ENCODE peak calls at places on chromosomes 2 and 18, in six cellular contexts. D, F, E, B, L and N are unnamed samples.

GRCh38 chr18:77223221-77223639 is 26.4 kb upstream of the GALR1 start:
- DNase-seq in D (no peak), F (no peak), E (no peak), B (no peak), L (no peak), N (no peak)

GRCh38 chr2:142395294-142395693 is 264.5 kb upstream of the LRP1B start:
- DNase-seq in D (no peak), F (no peak), E (no peak), B (no peak), L (no peak), N (no peak)

GRCh38 chr2:153819501-153819900 is 52.2 kb upstream of the GALNT13 start:
- DNase-seq in D (no peak), F (no peak), E (peak), B (no peak), L (peak), N (peak)

GRCh38 chr18:6561893-6562292 is 147.2 kb upstream of the L3MBTL4 start:
- DNase-seq in D (no peak), F (no peak), E (peak), B (no peak), L (no peak), N (no peak)

GRCh38 chr2:145887915-145888314 is 1368.0 kb upstream of the ZEB2 start:
- DNase-seq in D (no peak), F (no peak), E (no peak), B (no peak), L (no peak), N (no peak)

GRCh38 chr2:63861220-63861822 is 19.6 kb downstream of the UGP2 start:
- DNase-seq in D (peak), F (peak), E (peak), B (no peak), L (no peak), N (peak)

GRCh38 chr18:12014976-12015696 is 33.8 kb downstream of the IMPA2 start:
- DNase-seq in D (no peak), F (no peak), E (no peak), B (no peak), L (no peak), N (no peak)

GRCh38 chr2:7795358-7796199 is 878.4 kb downstream of the RNF144A start:
- DNase-seq in D (no peak), F (no peak), E (peak), B (no peak), L (no peak), N (no peak)

GRCh38 chr2:213261715-213262114 is 22.5 kb upstream of the SPAG16 start:
- DNase-seq in D (no peak), F (no peak), E (no peak), B (no peak), L (no peak), N (no peak)

GRCh38 chr2:202824901-202825300 is 46.7 kb downstream of the ICA1L start:
- DNase-seq in D (no peak), F (no peak), E (no peak), B (no peak), L (no peak), N (no peak)

GRCh38 chr2:45182667-45183620 is 173.7 kb upstream of the SIX2 start:
- DNase-seq in D (no peak), F (no peak), E (no peak), B (no peak), L (no peak), N (no peak)

GRCh38 chr2:43055086-43055912 is 171.1 kb downstream of the ZFP36L2 start:
- DNase-seq in D (no peak), F (no peak), E (no peak), B (no peak), L (no peak), N (no peak)

GRCh38 chr2:214808481-214808931 is 977 bp downstream of the BARD1 start:
- DNase-seq in D (no peak), F (no peak), E (no peak), B (no peak), L (no peak), N (no peak)

GRCh38 chr2:16608661-16609643 is 56.7 kb downstream of the CYRIA start:
- DNase-seq in D (peak), F (peak), E (peak), B (peak), L (peak), N (peak)

DNA sequence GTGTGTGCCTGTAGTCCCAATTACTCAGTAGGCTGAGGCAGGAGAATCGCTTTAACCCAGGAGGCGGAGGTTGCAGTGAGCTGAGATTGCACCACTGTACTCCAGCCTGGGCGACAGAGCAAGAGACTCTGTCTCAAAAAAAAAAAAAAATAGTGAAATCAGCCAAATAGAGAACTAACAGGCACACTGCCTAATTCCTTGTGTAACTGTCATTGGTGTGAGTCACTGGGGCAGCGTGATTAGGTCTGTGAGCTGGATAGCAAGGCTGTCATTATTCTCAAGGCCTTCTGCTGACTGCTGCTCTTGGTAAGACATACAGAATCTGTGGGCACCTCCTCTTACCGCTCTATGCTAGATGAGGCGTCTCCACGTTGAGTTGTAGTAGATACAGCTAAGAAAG is 270.3 kb downstream of the NEDD4L start:
- DNase-seq in D (peak), F (peak), E (no peak), B (no peak), L (no peak), N (no peak)
- H3K9ac ChIP-seq in D (peak), F (no peak), E (no peak), B (no peak), L (peak), N (no peak)

DNA sequence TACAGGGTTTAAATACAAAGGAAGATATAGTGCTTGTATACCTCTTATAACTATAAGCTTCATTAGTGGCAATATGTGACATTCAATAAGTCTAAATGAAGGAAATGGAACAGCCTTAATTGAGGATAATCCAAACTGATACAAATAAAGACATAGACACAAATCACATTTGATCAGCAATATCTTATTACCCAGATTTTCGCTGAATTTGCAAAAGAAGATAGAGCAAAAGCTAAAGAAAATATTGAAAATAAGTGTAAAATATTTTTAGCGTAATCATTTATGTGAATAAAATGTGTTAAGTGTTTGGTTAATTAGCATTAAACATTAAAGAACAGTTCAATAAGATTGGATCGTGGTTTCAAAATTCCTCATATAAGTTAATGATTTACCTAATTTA is 51.2 kb downstream of the CCDC148 start:
- DNase-seq in D (no peak), F (no peak), E (no peak), B (no peak), L (no peak), N (no peak)
- H3K4me3 ChIP-seq in D (no peak), F (no peak), E (no peak), B (no peak), L (no peak), N (no peak)

DNA sequence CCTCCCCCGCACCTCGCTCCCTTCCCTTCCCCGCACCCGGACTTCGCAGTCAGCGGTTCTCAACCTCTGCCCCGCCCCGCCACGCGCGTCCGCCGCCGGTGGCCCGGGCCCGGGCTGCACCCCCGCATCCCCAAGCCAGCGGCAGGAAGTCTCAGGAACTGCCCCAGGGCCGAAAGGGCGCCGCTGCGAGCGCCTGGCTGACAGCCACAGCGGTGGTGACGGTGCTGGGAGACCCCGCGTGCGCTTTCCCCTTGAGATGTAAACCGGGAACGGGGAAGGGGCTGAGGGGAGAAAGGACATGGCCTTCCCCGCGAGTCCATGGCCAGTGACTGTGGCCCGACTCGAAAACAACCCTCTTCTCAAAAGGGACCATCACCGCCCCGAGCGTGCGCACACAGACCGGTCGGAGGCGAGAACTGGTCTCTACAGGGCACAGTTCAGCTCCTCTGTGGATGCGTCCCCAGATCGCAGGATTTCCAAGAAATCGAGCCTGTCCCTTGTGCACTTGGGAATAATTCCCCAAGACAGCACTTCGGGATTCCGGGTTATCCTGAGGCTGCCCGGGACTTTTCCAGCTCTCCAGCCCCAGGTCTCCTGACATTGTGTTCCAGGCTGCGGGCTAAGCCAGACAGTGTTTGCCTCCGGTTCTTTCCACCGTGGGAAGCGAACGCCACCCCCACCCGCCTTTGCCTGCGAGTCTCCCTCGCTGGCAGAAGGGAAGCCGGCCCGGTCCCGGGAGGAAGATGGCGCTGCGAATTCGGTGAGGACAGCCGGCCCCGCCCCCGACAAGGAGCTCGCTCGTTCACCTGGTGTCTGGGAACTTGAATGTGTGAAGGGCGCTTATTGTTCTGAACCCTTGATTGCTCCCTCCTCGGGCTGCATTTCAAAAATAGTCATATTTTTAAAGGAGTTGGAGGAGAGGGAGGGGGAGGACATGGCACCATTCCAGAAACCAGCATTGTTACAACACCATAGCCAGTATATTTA is 2.7 kb downstream of the LRATD1 start:
- DNase-seq in D (no peak), F (peak), E (peak), B (peak), L (peak), N (peak)
- H3K9ac ChIP-seq in D (no peak), F (peak), E (no peak), B (peak), L (peak), N (peak)

DNA sequence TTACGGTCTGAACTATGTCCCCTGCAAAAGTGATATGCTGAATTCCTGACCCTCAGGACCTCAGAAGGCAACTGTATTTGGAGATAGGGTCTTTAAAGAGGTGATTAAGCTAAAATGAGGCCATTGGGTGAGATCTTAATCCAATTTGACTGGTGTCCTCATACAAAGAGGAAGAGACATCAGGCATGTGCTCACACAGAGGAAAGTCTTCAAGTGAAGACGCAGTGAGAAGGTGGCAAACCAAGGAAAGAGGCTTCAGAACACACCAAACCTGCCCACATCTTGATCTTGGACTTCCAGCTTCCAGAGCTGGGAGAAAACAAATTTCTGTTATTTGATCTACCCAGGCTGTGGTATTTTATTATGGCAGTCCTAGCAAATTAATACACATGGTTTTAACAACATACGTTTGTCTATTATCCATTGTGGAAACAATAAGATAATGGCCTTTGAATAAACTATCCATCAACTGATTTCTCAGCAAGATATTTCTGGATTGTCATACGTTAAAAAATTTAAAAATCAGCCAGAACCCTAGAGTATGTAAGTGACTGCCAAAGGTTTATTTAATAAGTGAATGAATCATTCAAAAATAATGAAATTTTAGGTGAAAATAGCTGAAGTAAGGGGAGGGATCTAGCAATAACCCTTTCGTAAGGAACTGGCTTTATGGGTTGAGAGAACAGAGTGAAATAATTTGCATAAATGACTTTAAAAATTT is 6.5 kb downstream of the WIPF1 start:
- DNase-seq in D (no peak), F (no peak), E (no peak), B (no peak), L (no peak), N (no peak)
- H3K4me3 ChIP-seq in D (no peak), F (no peak), E (no peak), B (no peak), L (no peak), N (no peak)

DNA sequence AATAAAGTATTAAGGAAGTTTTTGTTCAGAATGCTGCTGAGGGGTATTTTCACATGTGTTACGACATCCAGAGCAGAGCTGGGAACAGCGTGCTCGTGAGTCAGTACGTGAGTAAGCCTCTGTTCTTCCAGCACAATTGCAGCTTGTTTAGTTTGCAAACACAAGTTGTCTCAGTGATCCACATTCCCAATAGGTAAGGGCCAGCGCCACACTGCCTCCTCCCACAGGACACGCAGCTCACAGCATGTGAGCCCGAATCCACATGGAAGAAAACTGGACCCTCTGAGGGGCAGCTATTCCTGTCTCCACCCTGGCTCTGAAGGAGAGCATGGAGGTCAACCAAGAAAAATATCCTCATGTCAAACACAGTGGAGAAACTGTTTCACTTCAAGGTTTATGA is 173.9 kb upstream of the PID1 start:
- DNase-seq in D (peak), F (no peak), E (no peak), B (no peak), L (peak), N (no peak)
- H3K9ac ChIP-seq in D (peak), F (no peak), E (no peak), B (no peak), L (no peak), N (no peak)

GRCh38 chr2:170365003-170365402 is 187.1 kb downstream of the MYO3B start:
- DNase-seq in D (no peak), F (no peak), E (no peak), B (no peak), L (no peak), N (no peak)
- H3K4me3 ChIP-seq in D (no peak), F (peak), E (no peak), B (no peak), L (no peak), N (no peak)

DNA sequence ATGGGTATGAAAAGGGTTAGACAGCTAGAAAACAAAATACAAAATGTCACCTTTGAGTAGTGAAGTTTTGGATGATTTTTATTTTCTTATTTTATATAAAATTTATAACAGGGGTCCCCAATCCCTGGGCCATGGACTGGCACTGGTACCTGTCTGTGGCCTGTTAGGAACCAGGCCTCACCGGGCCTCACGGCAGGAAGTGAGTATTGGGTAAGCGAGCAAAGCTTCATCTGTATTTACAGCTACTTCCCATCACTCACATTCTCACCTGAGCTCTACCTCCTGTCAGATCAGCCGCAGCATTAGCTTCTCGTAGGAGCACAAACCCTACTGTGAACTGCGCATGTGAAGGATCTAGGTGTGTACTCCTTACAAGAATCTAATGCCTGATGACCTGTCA is 202.8 kb upstream of the TWIST2 start:
- DNase-seq in D (no peak), F (no peak), E (no peak), B (no peak), L (no peak), N (no peak)
- H3K9ac ChIP-seq in D (no peak), F (no peak), E (no peak), B (no peak), L (no peak), N (no peak)

DNA sequence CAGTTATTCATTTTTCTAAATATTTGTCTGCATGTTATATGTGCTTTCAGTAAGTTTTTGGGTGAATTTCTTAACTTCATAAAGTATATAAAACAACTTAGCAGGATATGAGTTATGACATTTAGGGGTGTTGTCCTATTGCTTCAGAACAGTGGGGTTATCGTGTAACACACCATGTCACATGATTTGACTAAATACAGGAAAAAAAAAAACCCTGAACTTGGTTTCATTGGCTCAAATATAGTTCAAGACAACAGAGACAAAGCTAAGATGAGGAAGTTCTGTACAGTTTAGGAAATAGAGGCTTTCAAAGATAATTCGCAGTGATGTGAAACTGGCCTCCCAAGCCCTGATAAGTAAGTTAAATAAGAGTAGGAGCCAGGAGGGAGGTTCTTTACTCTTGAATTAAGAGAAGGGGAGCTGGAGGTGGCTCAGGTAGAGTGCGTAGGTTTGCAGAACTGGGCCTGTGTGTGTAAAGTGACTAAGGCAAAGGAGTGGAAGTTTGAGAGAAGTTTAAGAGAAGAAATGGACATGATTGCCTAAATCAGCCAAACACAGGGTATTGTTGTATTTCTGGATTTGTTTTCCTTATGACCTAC is 53.9 kb downstream of the LIMS1 start:
- DNase-seq in D (no peak), F (peak), E (no peak), B (no peak), L (no peak), N (no peak)
- H3K4me3 ChIP-seq in D (no peak), F (peak), E (no peak), B (no peak), L (no peak), N (no peak)